ENCODE peak calls at places on chromosomes 11 and 22, in nine cellular contexts. One of them, this sample, is unnamed.

GRCh38 chr11:77993902-77994301 is 566 bp downstream of the INTS4 start:
- DNase-seq in adrenal gland: no peak
- DNase-seq in left ventricle myocardium inferior: no peak
- DNase-seq in body of pancreas: no peak
- DNase-seq in tibial nerve: no peak
- DNase-seq in colonic mucosa: no peak
- DNase-seq in kidney: no peak
- DNase-seq in fibroblast of lung: no peak
- DNase-seq in A549: no peak
- DNase-seq in this sample: no peak

GRCh38 chr22:42680648-42681047 is 31.5 kb upstream of the CYB5R3 start:
- DNase-seq in adrenal gland: peak
- DNase-seq in left ventricle myocardium inferior: no peak
- DNase-seq in body of pancreas: no peak
- DNase-seq in tibial nerve: no peak
- DNase-seq in colonic mucosa: no peak
- DNase-seq in kidney: no peak
- DNase-seq in fibroblast of lung: peak
- DNase-seq in A549: peak
- DNase-seq in this sample: peak

GRCh38 chr11:69292221-69292648 is 1.7 kb upstream of the MYEOV start:
- DNase-seq in adrenal gland: peak
- DNase-seq in left ventricle myocardium inferior: no peak
- DNase-seq in body of pancreas: no peak
- DNase-seq in tibial nerve: no peak
- DNase-seq in colonic mucosa: no peak
- DNase-seq in kidney: peak
- DNase-seq in fibroblast of lung: no peak
- DNase-seq in A549: peak
- DNase-seq in this sample: no peak

GRCh38 chr22:23883658-23884057 is 10.5 kb upstream of the MIF start:
- DNase-seq in adrenal gland: no peak
- DNase-seq in left ventricle myocardium inferior: no peak
- DNase-seq in body of pancreas: no peak
- DNase-seq in tibial nerve: no peak
- DNase-seq in colonic mucosa: no peak
- DNase-seq in kidney: peak
- DNase-seq in fibroblast of lung: no peak
- DNase-seq in A549: no peak
- DNase-seq in this sample: no peak

GRCh38 chr11:11416917-11417316 is 63.9 kb upstream of the CSNK2A3 start:
- DNase-seq in adrenal gland: no peak
- DNase-seq in left ventricle myocardium inferior: no peak
- DNase-seq in body of pancreas: no peak
- DNase-seq in tibial nerve: no peak
- DNase-seq in colonic mucosa: no peak
- DNase-seq in kidney: no peak
- DNase-seq in fibroblast of lung: peak
- DNase-seq in A549: peak
- DNase-seq in this sample: peak

GRCh38 chr22:48974443-48975251 is 853.0 kb downstream of the BRD1 start:
- DNase-seq in adrenal gland: no peak
- DNase-seq in left ventricle myocardium inferior: no peak
- DNase-seq in body of pancreas: no peak
- DNase-seq in tibial nerve: no peak
- DNase-seq in colonic mucosa: no peak
- DNase-seq in kidney: no peak
- DNase-seq in fibroblast of lung: no peak
- DNase-seq in A549: no peak
- DNase-seq in this sample: peak

GRCh38 chr22:24703101-24703500 is 71.4 kb downstream of the PIWIL3 start:
- DNase-seq in adrenal gland: peak
- DNase-seq in left ventricle myocardium inferior: peak
- DNase-seq in body of pancreas: peak
- DNase-seq in tibial nerve: no peak
- DNase-seq in colonic mucosa: peak
- DNase-seq in kidney: no peak
- DNase-seq in fibroblast of lung: peak
- DNase-seq in A549: no peak
- DNase-seq in this sample: no peak

GRCh38 chr11:34601085-34601444 is 19.8 kb upstream of the EHF start:
- DNase-seq in adrenal gland: no peak
- DNase-seq in left ventricle myocardium inferior: no peak
- DNase-seq in body of pancreas: peak
- DNase-seq in tibial nerve: no peak
- DNase-seq in colonic mucosa: no peak
- DNase-seq in kidney: no peak
- DNase-seq in fibroblast of lung: peak
- DNase-seq in A549: no peak
- DNase-seq in this sample: no peak

GRCh38 chr11:109071712-109072524 is 350.1 kb upstream of the C11orf87 start:
- DNase-seq in adrenal gland: peak
- DNase-seq in left ventricle myocardium inferior: no peak
- DNase-seq in body of pancreas: peak
- DNase-seq in tibial nerve: no peak
- DNase-seq in colonic mucosa: no peak
- DNase-seq in kidney: no peak
- DNase-seq in fibroblast of lung: peak
- DNase-seq in A549: no peak
- DNase-seq in this sample: no peak

DNA sequence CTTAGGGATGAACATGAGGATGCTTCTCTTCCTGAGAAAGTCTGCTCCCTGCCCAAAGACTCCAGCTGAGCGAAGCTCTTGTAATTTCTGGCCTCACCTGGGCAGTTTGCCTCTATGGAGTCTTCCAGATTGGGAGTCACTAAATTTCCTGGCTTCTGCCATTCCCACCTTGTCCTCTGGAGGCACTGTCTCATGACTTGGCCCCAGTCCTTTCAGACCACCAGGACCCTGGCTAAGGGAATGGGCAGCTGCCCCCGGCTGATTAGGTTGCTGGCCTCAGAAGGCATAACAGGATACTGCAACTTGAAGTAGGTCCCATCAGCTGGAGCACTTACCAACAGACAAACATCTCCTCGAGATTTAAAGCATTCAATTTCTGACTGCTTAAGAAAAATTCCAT is 128.1 kb upstream of the SPON1 start:
- DNase-seq in adrenal gland: no peak
- DNase-seq in left ventricle myocardium inferior: no peak
- DNase-seq in body of pancreas: no peak
- DNase-seq in tibial nerve: no peak
- DNase-seq in colonic mucosa: no peak
- DNase-seq in kidney: no peak
- DNase-seq in fibroblast of lung: no peak
- DNase-seq in A549: peak
- DNase-seq in this sample: no peak
- TF ChIP-seq CTCF in adrenal gland: no peak
- TF ChIP-seq CTCF in left ventricle myocardium inferior: no peak
- TF ChIP-seq CTCF in body of pancreas: no peak
- TF ChIP-seq CTCF in tibial nerve: no peak
- TF ChIP-seq CTCF in colonic mucosa: no peak
- TF ChIP-seq CTCF in kidney: no peak
- TF ChIP-seq CTCF in fibroblast of lung: peak
- TF ChIP-seq CTCF in A549: no peak
- TF ChIP-seq CTCF in this sample: no peak

DNA sequence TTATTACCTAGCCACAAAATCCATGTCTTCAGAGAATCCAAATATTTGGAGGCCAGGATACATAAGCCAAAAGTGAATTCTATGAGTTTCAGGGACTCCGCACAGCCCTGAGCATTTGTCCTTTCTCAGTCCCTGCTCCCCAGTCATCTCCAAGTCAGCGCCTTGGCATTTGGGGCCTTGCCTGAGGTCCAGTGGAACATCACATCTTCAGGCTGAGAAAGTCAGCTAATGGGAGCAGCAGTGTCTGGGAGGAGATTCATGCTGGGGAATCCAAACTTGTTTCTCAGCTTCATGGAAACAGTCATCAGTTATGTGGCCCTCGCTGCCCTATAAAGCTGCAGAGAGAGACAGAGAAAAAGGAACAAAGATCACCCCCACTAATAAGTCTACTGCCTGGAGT is 70.9 kb downstream of the BARX2 start:
- DNase-seq in adrenal gland: no peak
- DNase-seq in left ventricle myocardium inferior: no peak
- DNase-seq in body of pancreas: no peak
- DNase-seq in tibial nerve: no peak
- DNase-seq in colonic mucosa: no peak
- DNase-seq in kidney: no peak
- DNase-seq in fibroblast of lung: no peak
- DNase-seq in A549: no peak
- DNase-seq in this sample: no peak
- H3K4me3 ChIP-seq in adrenal gland: no peak
- H3K4me3 ChIP-seq in left ventricle myocardium inferior: no peak
- H3K4me3 ChIP-seq in body of pancreas: no peak
- H3K4me3 ChIP-seq in tibial nerve: no peak
- H3K4me3 ChIP-seq in colonic mucosa: no peak
- H3K4me3 ChIP-seq in kidney: no peak
- H3K4me3 ChIP-seq in fibroblast of lung: no peak
- H3K4me3 ChIP-seq in A549: no peak
- H3K4me3 ChIP-seq in this sample: no peak

DNA sequence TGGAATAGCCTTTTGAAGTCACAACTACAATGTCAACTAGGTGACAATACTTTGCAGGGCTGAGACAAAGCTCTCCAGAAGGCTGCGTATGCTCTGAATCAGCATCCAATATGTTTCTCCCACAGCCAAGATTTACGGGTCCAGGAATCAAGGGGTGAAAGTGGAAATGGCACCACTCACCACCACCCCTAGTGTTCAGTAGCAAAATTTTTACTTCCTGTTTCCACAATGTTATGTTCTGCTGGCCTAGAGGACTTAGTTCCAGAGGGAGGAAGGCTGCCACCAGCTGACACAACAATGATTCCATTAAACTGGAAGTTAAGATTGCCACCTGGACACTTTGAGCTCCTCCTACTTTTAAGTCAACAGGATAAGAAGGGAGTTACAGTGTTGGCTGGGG is 68.5 kb upstream of the MPEG1 start:
- DNase-seq in adrenal gland: no peak
- DNase-seq in left ventricle myocardium inferior: no peak
- DNase-seq in body of pancreas: no peak
- DNase-seq in tibial nerve: no peak
- DNase-seq in colonic mucosa: no peak
- DNase-seq in kidney: no peak
- DNase-seq in fibroblast of lung: no peak
- DNase-seq in A549: no peak
- DNase-seq in this sample: no peak
- TF ChIP-seq CTCF in adrenal gland: no peak
- TF ChIP-seq CTCF in left ventricle myocardium inferior: no peak
- TF ChIP-seq CTCF in body of pancreas: no peak
- TF ChIP-seq CTCF in tibial nerve: no peak
- TF ChIP-seq CTCF in colonic mucosa: no peak
- TF ChIP-seq CTCF in kidney: no peak
- TF ChIP-seq CTCF in fibroblast of lung: no peak
- TF ChIP-seq CTCF in A549: no peak
- TF ChIP-seq CTCF in this sample: no peak

GRCh38 chr11:64742940-64743590 is 877 bp downstream of the RASGRP2 start:
- DNase-seq in adrenal gland: peak
- DNase-seq in left ventricle myocardium inferior: peak
- DNase-seq in body of pancreas: peak
- DNase-seq in tibial nerve: peak
- DNase-seq in colonic mucosa: peak
- DNase-seq in kidney: peak
- DNase-seq in fibroblast of lung: no peak
- DNase-seq in A549: peak
- DNase-seq in this sample: peak
- H3K4me3 ChIP-seq in adrenal gland: no peak
- H3K4me3 ChIP-seq in left ventricle myocardium inferior: peak
- H3K4me3 ChIP-seq in body of pancreas: no peak
- H3K4me3 ChIP-seq in tibial nerve: peak
- H3K4me3 ChIP-seq in colonic mucosa: peak
- H3K4me3 ChIP-seq in kidney: peak
- H3K4me3 ChIP-seq in fibroblast of lung: peak
- H3K4me3 ChIP-seq in A549: peak
- H3K4me3 ChIP-seq in this sample: peak

DNA sequence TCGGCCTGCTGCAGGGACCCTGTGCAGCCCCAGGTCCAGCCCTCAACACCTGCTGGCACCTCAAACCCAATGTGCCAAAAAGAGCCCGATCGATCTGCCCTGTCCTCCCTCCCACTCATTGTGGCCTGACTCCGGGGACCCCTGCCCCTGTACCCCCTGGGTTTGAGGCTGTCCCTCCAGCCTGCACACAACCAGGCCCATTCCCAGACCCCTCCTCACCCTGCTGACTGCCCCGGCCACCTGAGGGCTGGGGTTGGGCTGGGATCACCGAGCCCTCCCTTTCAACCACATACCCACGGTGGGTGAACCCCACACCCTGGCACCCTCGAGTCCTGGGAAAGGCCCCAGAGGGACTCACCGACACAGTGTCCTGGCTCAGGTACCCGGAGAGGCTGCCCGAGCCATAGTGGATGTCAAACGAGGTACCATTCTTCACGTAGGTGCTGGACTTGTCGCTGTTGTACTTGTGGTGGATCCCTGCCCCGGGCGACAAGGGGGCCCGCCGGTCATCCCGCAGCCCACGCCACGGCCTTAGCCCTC is 5.0 kb downstream of the CTSD start:
- DNase-seq in adrenal gland: no peak
- DNase-seq in left ventricle myocardium inferior: no peak
- DNase-seq in body of pancreas: no peak
- DNase-seq in tibial nerve: no peak
- DNase-seq in colonic mucosa: no peak
- DNase-seq in kidney: peak
- DNase-seq in fibroblast of lung: no peak
- DNase-seq in A549: no peak
- DNase-seq in this sample: no peak
- TF ChIP-seq CTCF in adrenal gland: no peak
- TF ChIP-seq CTCF in left ventricle myocardium inferior: no peak
- TF ChIP-seq CTCF in body of pancreas: no peak
- TF ChIP-seq CTCF in tibial nerve: no peak
- TF ChIP-seq CTCF in colonic mucosa: no peak
- TF ChIP-seq CTCF in kidney: no peak
- TF ChIP-seq CTCF in fibroblast of lung: no peak
- TF ChIP-seq CTCF in A549: no peak
- TF ChIP-seq CTCF in this sample: no peak

GRCh38 chr11:86244063-86244521 is 461 bp upstream of the EED start:
- DNase-seq in adrenal gland: peak
- DNase-seq in left ventricle myocardium inferior: peak
- DNase-seq in body of pancreas: peak
- DNase-seq in tibial nerve: peak
- DNase-seq in colonic mucosa: peak
- DNase-seq in kidney: peak
- DNase-seq in fibroblast of lung: peak
- DNase-seq in A549: peak
- DNase-seq in this sample: peak
- H3K4me3 ChIP-seq in adrenal gland: no peak
- H3K4me3 ChIP-seq in left ventricle myocardium inferior: peak
- H3K4me3 ChIP-seq in body of pancreas: peak
- H3K4me3 ChIP-seq in tibial nerve: peak
- H3K4me3 ChIP-seq in colonic mucosa: peak
- H3K4me3 ChIP-seq in kidney: peak
- H3K4me3 ChIP-seq in fibroblast of lung: peak
- H3K4me3 ChIP-seq in A549: peak
- H3K4me3 ChIP-seq in this sample: peak

GRCh38 chr11:208177-208916 is 839 bp downstream of the RIC8A start:
- DNase-seq in adrenal gland: peak
- DNase-seq in left ventricle myocardium inferior: peak
- DNase-seq in body of pancreas: peak
- DNase-seq in tibial nerve: peak
- DNase-seq in colonic mucosa: peak
- DNase-seq in kidney: peak
- DNase-seq in fibroblast of lung: peak
- DNase-seq in A549: peak
- DNase-seq in this sample: peak
- TF ChIP-seq CTCF in adrenal gland: no peak
- TF ChIP-seq CTCF in left ventricle myocardium inferior: no peak
- TF ChIP-seq CTCF in body of pancreas: no peak
- TF ChIP-seq CTCF in tibial nerve: no peak
- TF ChIP-seq CTCF in colonic mucosa: no peak
- TF ChIP-seq CTCF in kidney: no peak
- TF ChIP-seq CTCF in fibroblast of lung: no peak
- TF ChIP-seq CTCF in A549: no peak
- TF ChIP-seq CTCF in this sample: no peak

This sample was measured in tibial artery.